ENCODE peak calls at places on chromosomes 3 and 15, in six cellular contexts. One of them, this sample, is unnamed.

GRCh38 chr15:47356297-47356696 is 361.0 kb upstream of the SEMA6D start:
- DNase-seq in thoracic aorta: no peak
- DNase-seq in endothelial cell of umbilical vein: no peak
- DNase-seq in endodermal cell: no peak
- DNase-seq in SJSA1: no peak
- DNase-seq in ovary: no peak
- DNase-seq in this sample: no peak

GRCh38 chr3:133444071-133444774 is 44.4 kb downstream of the BFSP2 start:
- DNase-seq in thoracic aorta: no peak
- DNase-seq in endothelial cell of umbilical vein: no peak
- DNase-seq in endodermal cell: no peak
- DNase-seq in SJSA1: peak
- DNase-seq in ovary: no peak
- DNase-seq in this sample: no peak

GRCh38 chr3:172591876-172592771 is 68.9 kb upstream of the TNFSF10 start:
- DNase-seq in thoracic aorta: no peak
- DNase-seq in endothelial cell of umbilical vein: no peak
- DNase-seq in endodermal cell: no peak
- DNase-seq in SJSA1: peak
- DNase-seq in ovary: no peak
- DNase-seq in this sample: no peak

GRCh38 chr15:82146990-82147461 is 101.2 kb upstream of the MEX3B start:
- DNase-seq in thoracic aorta: no peak
- DNase-seq in endothelial cell of umbilical vein: peak
- DNase-seq in endodermal cell: no peak
- DNase-seq in SJSA1: peak
- DNase-seq in ovary: no peak
- DNase-seq in this sample: no peak

GRCh38 chr15:42511010-42511396 is 15.6 kb downstream of the SNAP23 start:
- DNase-seq in thoracic aorta: no peak
- DNase-seq in endothelial cell of umbilical vein: peak
- DNase-seq in endodermal cell: no peak
- DNase-seq in SJSA1: no peak
- DNase-seq in ovary: no peak
- DNase-seq in this sample: no peak

GRCh38 chr15:86355798-86356197 is 276.1 kb downstream of the AGBL1 start:
- DNase-seq in thoracic aorta: no peak
- DNase-seq in endothelial cell of umbilical vein: no peak
- DNase-seq in endodermal cell: peak
- DNase-seq in SJSA1: no peak
- DNase-seq in ovary: no peak
- DNase-seq in this sample: no peak

GRCh38 chr15:25051399-25052154 is 96.8 kb downstream of the SNRPN start:
- DNase-seq in thoracic aorta: no peak
- DNase-seq in endothelial cell of umbilical vein: no peak
- DNase-seq in endodermal cell: no peak
- DNase-seq in SJSA1: no peak
- DNase-seq in ovary: no peak
- DNase-seq in this sample: no peak

GRCh38 chr15:77179541-77179998 is 108.7 kb upstream of the TSPAN3 start:
- DNase-seq in thoracic aorta: no peak
- DNase-seq in endothelial cell of umbilical vein: no peak
- DNase-seq in endodermal cell: no peak
- DNase-seq in SJSA1: no peak
- DNase-seq in ovary: no peak
- DNase-seq in this sample: no peak

GRCh38 chr15:94199725-94200124 is 31.6 kb upstream of the MCTP2 start:
- DNase-seq in thoracic aorta: no peak
- DNase-seq in endothelial cell of umbilical vein: no peak
- DNase-seq in endodermal cell: no peak
- DNase-seq in SJSA1: no peak
- DNase-seq in ovary: no peak
- DNase-seq in this sample: no peak

GRCh38 chr3:12507871-12508281 is 23.6 kb downstream of the TSEN2 start:
- DNase-seq in thoracic aorta: no peak
- DNase-seq in endothelial cell of umbilical vein: peak
- DNase-seq in endodermal cell: peak
- DNase-seq in SJSA1: peak
- DNase-seq in ovary: peak
- DNase-seq in this sample: peak

GRCh38 chr3:15681668-15682067 is 80.1 kb downstream of the BTD start:
- DNase-seq in thoracic aorta: no peak
- DNase-seq in endothelial cell of umbilical vein: no peak
- DNase-seq in endodermal cell: no peak
- DNase-seq in SJSA1: no peak
- DNase-seq in ovary: no peak
- DNase-seq in this sample: no peak

GRCh38 chr3:46890132-46890531 is 12.6 kb downstream of the PTH1R start:
- DNase-seq in thoracic aorta: no peak
- DNase-seq in endothelial cell of umbilical vein: no peak
- DNase-seq in endodermal cell: no peak
- DNase-seq in SJSA1: no peak
- DNase-seq in ovary: no peak
- DNase-seq in this sample: no peak

GRCh38 chr3:178392553-178392952 is 143.7 kb upstream of the KCNMB2 start:
- DNase-seq in thoracic aorta: no peak
- DNase-seq in endothelial cell of umbilical vein: peak
- DNase-seq in endodermal cell: no peak
- DNase-seq in SJSA1: no peak
- DNase-seq in ovary: no peak
- DNase-seq in this sample: no peak

GRCh38 chr3:49020335-49021212 is 1.3 kb upstream of the NDUFAF3 start:
- DNase-seq in thoracic aorta: no peak
- DNase-seq in endothelial cell of umbilical vein: peak
- DNase-seq in endodermal cell: peak
- DNase-seq in SJSA1: no peak
- DNase-seq in ovary: peak
- DNase-seq in this sample: peak

GRCh38 chr3:132256984-132257383 is 60.2 kb upstream of the ACP3 start:
- DNase-seq in thoracic aorta: no peak
- DNase-seq in endothelial cell of umbilical vein: peak
- DNase-seq in endodermal cell: peak
- DNase-seq in SJSA1: no peak
- DNase-seq in ovary: peak
- DNase-seq in this sample: no peak

GRCh38 chr3:66572938-66573710 is 72.3 kb upstream of the LRIG1 start:
- DNase-seq in thoracic aorta: no peak
- DNase-seq in endothelial cell of umbilical vein: no peak
- DNase-seq in endodermal cell: peak
- DNase-seq in SJSA1: no peak
- DNase-seq in ovary: peak
- DNase-seq in this sample: no peak

GRCh38 chr15:88630798-88631463 is 7.9 kb upstream of the ISG20 start:
- DNase-seq in thoracic aorta: no peak
- DNase-seq in endothelial cell of umbilical vein: no peak
- DNase-seq in endodermal cell: no peak
- DNase-seq in SJSA1: no peak
- DNase-seq in ovary: no peak
- DNase-seq in this sample: no peak

GRCh38 chr15:88631464-88632028 is 7.3 kb upstream of the ISG20 start:
- DNase-seq in thoracic aorta: no peak
- DNase-seq in endothelial cell of umbilical vein: no peak
- DNase-seq in endodermal cell: no peak
- DNase-seq in SJSA1: no peak
- DNase-seq in ovary: peak
- DNase-seq in this sample: no peak

GRCh38 chr15:88629071-88629470 is 7.9 kb downstream of the AEN start:
- DNase-seq in thoracic aorta: no peak
- DNase-seq in endothelial cell of umbilical vein: no peak
- DNase-seq in endodermal cell: no peak
- DNase-seq in SJSA1: no peak
- DNase-seq in ovary: no peak
- DNase-seq in this sample: no peak

GRCh38 chr15:88628018-88628673 is 7.0 kb downstream of the AEN start:
- DNase-seq in thoracic aorta: no peak
- DNase-seq in endothelial cell of umbilical vein: no peak
- DNase-seq in endodermal cell: no peak
- DNase-seq in SJSA1: no peak
- DNase-seq in ovary: no peak
- DNase-seq in this sample: no peak

GRCh38 chr15:88630141-88630721 is 8.6 kb upstream of the ISG20 start:
- DNase-seq in thoracic aorta: no peak
- DNase-seq in endothelial cell of umbilical vein: peak
- DNase-seq in endodermal cell: peak
- DNase-seq in SJSA1: no peak
- DNase-seq in ovary: no peak
- DNase-seq in this sample: peak
- H3K27ac ChIP-seq in thoracic aorta: no peak
- H3K27ac ChIP-seq in endothelial cell of umbilical vein: peak
- H3K27ac ChIP-seq in endodermal cell: no peak
- H3K27ac ChIP-seq in SJSA1: no peak
- H3K27ac ChIP-seq in ovary: no peak
- H3K27ac ChIP-seq in this sample: no peak

GRCh38 chr3:129020691-129021090 is 19.6 kb downstream of the EFCC1 start:
- DNase-seq in thoracic aorta: no peak
- DNase-seq in endothelial cell of umbilical vein: no peak
- DNase-seq in endodermal cell: no peak
- DNase-seq in SJSA1: no peak
- DNase-seq in ovary: no peak
- DNase-seq in this sample: no peak
- H3K27ac ChIP-seq in thoracic aorta: no peak
- H3K27ac ChIP-seq in endothelial cell of umbilical vein: no peak
- H3K27ac ChIP-seq in endodermal cell: no peak
- H3K27ac ChIP-seq in SJSA1: peak
- H3K27ac ChIP-seq in ovary: no peak
- H3K27ac ChIP-seq in this sample: no peak

DNA sequence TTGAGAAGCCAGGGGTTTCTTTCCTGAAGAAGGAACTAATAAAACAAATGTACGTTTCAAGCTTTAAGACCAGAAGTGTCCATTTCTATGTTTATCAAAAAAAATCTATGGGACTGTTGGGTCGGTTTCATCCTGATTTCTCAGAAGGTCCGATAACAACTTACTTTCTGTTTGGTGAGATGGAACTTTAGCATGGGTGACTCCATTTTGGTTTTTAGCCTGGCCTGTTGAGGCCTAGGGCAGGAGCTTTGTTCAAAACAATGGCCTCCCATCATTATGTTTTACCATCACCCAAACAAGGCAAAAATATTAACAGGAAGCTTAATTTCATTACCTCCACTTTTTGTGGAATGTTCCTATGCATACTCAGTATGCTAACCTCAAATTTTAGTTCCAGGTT is 76.4 kb upstream of the PIAS1 start:
- DNase-seq in thoracic aorta: no peak
- DNase-seq in endothelial cell of umbilical vein: no peak
- DNase-seq in endodermal cell: no peak
- DNase-seq in SJSA1: no peak
- DNase-seq in ovary: no peak
- DNase-seq in this sample: no peak
- H3K27ac ChIP-seq in thoracic aorta: no peak
- H3K27ac ChIP-seq in endothelial cell of umbilical vein: no peak
- H3K27ac ChIP-seq in endodermal cell: no peak
- H3K27ac ChIP-seq in SJSA1: no peak
- H3K27ac ChIP-seq in ovary: no peak
- H3K27ac ChIP-seq in this sample: no peak

GRCh38 chr3:152469238-152470025 is 200.7 kb downstream of the MBNL1 start:
- DNase-seq in thoracic aorta: no peak
- DNase-seq in endothelial cell of umbilical vein: no peak
- DNase-seq in endodermal cell: no peak
- DNase-seq in SJSA1: no peak
- DNase-seq in ovary: no peak
- DNase-seq in this sample: no peak

GRCh38 chr3:152470095-152470494 is 201.4 kb downstream of the MBNL1 start:
- DNase-seq in thoracic aorta: no peak
- DNase-seq in endothelial cell of umbilical vein: no peak
- DNase-seq in endodermal cell: no peak
- DNase-seq in SJSA1: no peak
- DNase-seq in ovary: no peak
- DNase-seq in this sample: no peak

GRCh38 chr3:152471814-152472605 is 203.3 kb downstream of the MBNL1 start:
- DNase-seq in thoracic aorta: no peak
- DNase-seq in endothelial cell of umbilical vein: peak
- DNase-seq in endodermal cell: peak
- DNase-seq in SJSA1: peak
- DNase-seq in ovary: peak
- DNase-seq in this sample: peak

GRCh38 chr3:152470893-152471292 is 202.2 kb downstream of the MBNL1 start:
- DNase-seq in thoracic aorta: no peak
- DNase-seq in endothelial cell of umbilical vein: no peak
- DNase-seq in endodermal cell: no peak
- DNase-seq in SJSA1: no peak
- DNase-seq in ovary: no peak
- DNase-seq in this sample: no peak

DNA sequence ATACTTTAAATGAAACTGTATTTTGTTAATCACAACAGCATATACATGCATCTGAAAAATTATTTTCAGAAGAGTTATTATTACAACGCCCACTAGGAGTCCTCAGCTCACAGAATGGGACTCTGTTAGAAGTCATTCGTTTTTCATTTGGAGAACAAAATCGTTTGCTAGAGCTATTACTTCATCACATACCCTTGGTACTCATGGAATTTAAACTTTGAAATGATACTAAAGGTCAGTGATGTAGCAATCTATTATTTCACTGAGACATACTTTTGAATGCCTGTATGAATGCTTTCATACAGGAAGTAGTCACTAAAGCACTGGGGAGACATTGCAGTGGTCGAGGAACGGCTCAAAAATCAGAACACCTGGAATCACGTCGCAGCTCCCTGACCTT is 198.1 kb downstream of the MBNL1 start:
- DNase-seq in thoracic aorta: no peak
- DNase-seq in endothelial cell of umbilical vein: peak
- DNase-seq in endodermal cell: no peak
- DNase-seq in SJSA1: no peak
- DNase-seq in ovary: no peak
- DNase-seq in this sample: no peak
- H3K27ac ChIP-seq in thoracic aorta: no peak
- H3K27ac ChIP-seq in endothelial cell of umbilical vein: no peak
- H3K27ac ChIP-seq in endodermal cell: no peak
- H3K27ac ChIP-seq in SJSA1: no peak
- H3K27ac ChIP-seq in ovary: no peak
- H3K27ac ChIP-seq in this sample: no peak